ENCODE peak calls at places on chromosomes 7 and 10, in four cellular contexts. N is SK-N-SH, D is adipocyte, G is Panc1. X is an unnamed sample.
A peak's percentile ranks its signal among the peaks of the same experiment; 100 is the strongest.

GRCh38 chr10:24382979-24383663 is 174.2 kb downstream of the KIAA1217 start:
- DNase-seq in N (no peak), D (no peak), G (no peak), X (no peak)

GRCh38 chr10:70940834-70941568 is 52.6 kb upstream of the PCBD1 start:
- DNase-seq in N (peak; percentile 49), D (no peak), G (no peak), X (no peak)

GRCh38 chr7:36214608-36215016 is 61.6 kb downstream of the EEPD1 start:
- DNase-seq in N (no peak), D (no peak), G (no peak), X (no peak)

GRCh38 chr7:34083440-34083839 is 178.1 kb downstream of the BMPER start:
- DNase-seq in N (no peak), D (no peak), G (no peak), X (no peak)

GRCh38 chr10:92024700-92025099 is 101.1 kb downstream of the BTAF1 start:
- DNase-seq in N (no peak), D (no peak), G (no peak), X (no peak)

GRCh38 chr7:142939226-142939910 is at the start of gene LLCFC1:
- DNase-seq in N (peak; percentile 33), D (no peak), G (no peak), X (no peak)

GRCh38 chr10:125982256-125982948 is 86.0 kb downstream of the FANK1 start:
- DNase-seq in N (peak; percentile 78), D (peak; percentile 91), G (peak; percentile 64), X (no peak)

GRCh38 chr7:36734731-36735130 is 10.4 kb upstream of the AOAH start:
- DNase-seq in N (no peak), D (no peak), G (no peak), X (no peak)

GRCh38 chr10:132970641-132971438 is 28.5 kb upstream of the CFAP46 start:
- DNase-seq in N (peak; percentile 20), D (no peak), G (no peak), X (no peak)

GRCh38 chr7:69211336-69211735 is 386.9 kb upstream of the AUTS2 start:
- DNase-seq in N (no peak), D (no peak), G (no peak), X (no peak)

GRCh38 chr10:24891823-24892222 is 60.6 kb downstream of the PRTFDC1 start:
- DNase-seq in N (peak; percentile 17), D (peak; percentile 29), G (no peak), X (no peak)

GRCh38 chr7:23530901-23531793 is 634 bp downstream of the TRA2A start:
- DNase-seq in N (peak; percentile 86), D (peak; percentile 75), G (no peak), X (peak; percentile 48)

GRCh38 chr10:103145860-103146466 is 47.1 kb downstream of the NT5C2 start:
- DNase-seq in N (peak; percentile 21), D (peak; percentile 93), G (peak; percentile 42), X (no peak)

GRCh38 chr7:98930464-98930863 is 52.1 kb downstream of the TRRAP start:
- DNase-seq in N (no peak), D (no peak), G (no peak), X (peak; percentile 4)

GRCh38 chr7:119037941-119038340 is 813.4 kb downstream of the ANKRD7 start:
- DNase-seq in N (no peak), D (no peak), G (no peak), X (no peak)

GRCh38 chr7:155663942-155664341 is 19.5 kb downstream of the RBM33 start:
- DNase-seq in N (no peak), D (no peak), G (no peak), X (no peak)
- H3K4me1 ChIP-seq in N (peaks cover 14% of the 10 kb centered on the region), D (peaks cover 16% of the 10 kb centered on the region), G (peaks cover 15% of the 10 kb centered on the region), X (peaks cover 5% of the 10 kb centered on the region)

GRCh38 chr10:113030453-113030852 is 80.4 kb downstream of the TCF7L2 start:
- DNase-seq in N (no peak), D (no peak), G (no peak), X (no peak)
- H3K4me1 ChIP-seq in N (peaks cover 29% of the 10 kb centered on the region), D (peaks cover 52% of the 10 kb centered on the region), G (peaks cover 58% of the 10 kb centered on the region), X (no peaks in the 10 kb centered on the region)

GRCh38 chr10:11255796-11256444 is 238.2 kb downstream of the CELF2 start:
- DNase-seq in N (no peak), D (no peak), G (no peak), X (no peak)

GRCh38 chr10:11256896-11257295 is 239.2 kb downstream of the CELF2 start:
- DNase-seq in N (no peak), D (no peak), G (no peak), X (no peak)

GRCh38 chr10:11253397-11254002 is 235.8 kb downstream of the CELF2 start:
- DNase-seq in N (no peak), D (no peak), G (no peak), X (no peak)

GRCh38 chr10:11250304-11250703 is 232.6 kb downstream of the CELF2 start:
- DNase-seq in N (no peak), D (no peak), G (no peak), X (no peak)

GRCh38 chr10:11255156-11255555 is 237.5 kb downstream of the CELF2 start:
- DNase-seq in N (no peak), D (no peak), G (no peak), X (no peak)
- H3K4me1 ChIP-seq in N (no peaks in the 10 kb centered on the region), D (no peaks in the 10 kb centered on the region), G (no peaks in the 10 kb centered on the region), X (peaks cover 8% of the 10 kb centered on the region)

DNA sequence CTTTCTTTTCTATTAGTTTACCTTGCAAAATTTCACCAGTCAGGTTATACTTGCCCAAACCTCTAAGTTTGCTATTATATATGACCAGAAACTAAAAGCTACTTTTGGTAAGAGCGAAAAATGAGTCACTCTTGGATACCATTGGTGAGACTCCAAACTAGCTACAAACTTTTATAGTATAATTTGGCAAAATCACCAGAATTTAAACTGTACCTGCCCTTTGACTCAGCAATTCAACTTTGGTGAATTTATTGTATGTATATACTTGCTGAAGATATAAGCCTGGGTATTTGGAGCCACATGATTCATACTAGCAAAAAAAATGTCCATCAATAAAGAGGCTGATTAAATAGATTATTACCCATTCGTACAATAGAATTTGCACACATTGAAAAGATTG is 178.7 kb upstream of the STEAP1 start:
- DNase-seq in N (no peak), D (no peak), G (no peak), X (no peak)
- H3K4me1 ChIP-seq in N (no peaks in the 10 kb centered on the region), D (no peaks in the 10 kb centered on the region), G (no peaks in the 10 kb centered on the region), X (no peaks in the 10 kb centered on the region)

GRCh38 chr10:11146402-11147171 is 128.9 kb downstream of the CELF2 start:
- DNase-seq in N (peak; percentile 37), D (no peak), G (no peak), X (no peak)
- H3K4me1 ChIP-seq in N (no peaks in the 10 kb centered on the region), D (peaks cover 11% of the 10 kb centered on the region), G (no peaks in the 10 kb centered on the region), X (peaks cover 80% of the 10 kb centered on the region)

X was measured in effector memory CD4-positive, alpha-beta T cell.